ENCODE peak calls at places on chromosomes 16 and 17, in five cellular contexts. L is Panc1; R is SK-N-SH treated with all-trans-retinoic acid at 6 μM for 48 hours; V is upper lobe of left lung; W is activated naive CD4-positive, alpha-beta T cell treated with anti-CD3 and anti-CD28 coated beads, Interleukin-2, amount 50 U/mL, for 72 hours. Q is an unnamed sample.

GRCh38 chr17:68310141-68310540 is 18.8 kb downstream of the ARSG start:
- ATAC-seq in W (peak), V (no peak), L (no peak), R (no peak), Q (peak)

GRCh38 chr16:72654535-72654934 is 393.4 kb downstream of the ZFHX3 start:
- ATAC-seq in R (no peak), V (no peak), L (no peak), W (no peak), Q (no peak)

GRCh38 chr16:12062343-12063003 is 85.9 kb downstream of the SNX29 start:
- ATAC-seq in W (no peak), L (peak), V (peak), R (peak), Q (no peak)

GRCh38 chr17:14197582-14197981 is 39.1 kb downstream of the CDRT15 start:
- ATAC-seq in W (peak), L (no peak), R (no peak), V (no peak), Q (peak)

GRCh38 chr17:50154604-50155003 is 4.1 kb upstream of the PPP1R9B start:
- ATAC-seq in V (no peak), R (no peak), W (no peak), L (no peak), Q (no peak)

GRCh38 chr16:23856345-23856744 is 20.6 kb downstream of the PRKCB start:
- ATAC-seq in R (no peak), V (no peak), W (no peak), L (no peak), Q (peak)

GRCh38 chr16:12239953-12240485 is 263.5 kb downstream of the SNX29 start:
- ATAC-seq in V (no peak), L (no peak), R (peak), W (no peak), Q (no peak)

GRCh38 chr17:74466785-74467158 is 338 bp downstream of the CD300A start:
- ATAC-seq in W (peak), L (peak), V (peak), R (no peak), Q (no peak)

GRCh38 chr16:52729731-52730130 is 182.8 kb upstream of the TOX3 start:
- ATAC-seq in V (no peak), L (no peak), R (no peak), W (no peak), Q (no peak)

GRCh38 chr17:45414997-45415881 is 17.4 kb downstream of the ARHGAP27 start:
- ATAC-seq in R (no peak), W (no peak), V (no peak), L (no peak), Q (no peak)

GRCh38 chr17:38673714-38674012 is 1.1 kb downstream of the EPOP start:
- ATAC-seq in R (no peak), V (no peak), L (peak), W (no peak), Q (no peak)

GRCh38 chr16:84453061-84453752 is 51.3 kb downstream of the MEAK7 start:
- ATAC-seq in L (no peak), V (no peak), R (no peak), W (no peak), Q (no peak)

GRCh38 chr16:8867483-8868271 is 1.1 kb downstream of the CARHSP1 start:
- ATAC-seq in W (no peak), L (no peak), R (peak), V (no peak), Q (peak)

GRCh38 chr17:60327870-60328362 is 64.0 kb downstream of the USP32 start:
- ATAC-seq in W (no peak), V (no peak), L (no peak), R (no peak), Q (no peak)

GRCh38 chr17:43906951-43907424 is 348 bp downstream of the MPP2 start:
- ATAC-seq in R (peak), W (peak), L (no peak), V (no peak), Q (peak)

GRCh38 chr17:41777579-41778188 is 8.8 kb downstream of the JUP start:
- ATAC-seq in R (peak), L (peak), W (no peak), V (peak), Q (no peak)

GRCh38 chr17:78442648-78443128 is 64.2 kb downstream of the PGS1 start:
- ATAC-seq in L (no peak), V (peak), R (no peak), W (no peak), Q (no peak)

GRCh38 chr17:16977932-16978331 is 6.0 kb upstream of the TNFRSF13B start:
- ATAC-seq in L (no peak), V (no peak), R (no peak), W (no peak), Q (no peak)

GRCh38 chr17:41871789-41872188 is 6.6 kb upstream of the KLHL11 start:
- ATAC-seq in R (no peak), V (no peak), L (no peak), W (no peak), Q (no peak)

GRCh38 chr17:81621494-81622230 is 15.2 kb downstream of the NPLOC4 start:
- ATAC-seq in R (no peak), V (no peak), W (no peak), L (no peak), Q (no peak)